ENCODE peak calls at places on chromosomes 5 and 9, in six cellular contexts. L is NCI-H774, K is brain microvascular endothelial cell, Y is iris pigment epithelial cell, P is EL, U is SJSA1. R is an unnamed sample.

GRCh38 chr9:2722715-2723114 is 5.4 kb downstream of the KCNV2 start:
- DNase-seq in U (no peak), L (no peak), Y (peak), P (peak), K (no peak), R (no peak)

GRCh38 chr9:78989031-78989658 is 582.6 kb upstream of the TLE4 start:
- DNase-seq in K (no peak), Y (peak), P (no peak), L (no peak), U (no peak), R (no peak)

GRCh38 chr9:89432986-89433530 is 64.9 kb downstream of the SEMA4D start:
- DNase-seq in K (no peak), Y (no peak), P (no peak), L (no peak), U (no peak), R (no peak)

GRCh38 chr9:33932078-33932807 is 115.3 kb downstream of the UBE2R2 start:
- DNase-seq in L (no peak), P (no peak), U (no peak), K (no peak), Y (no peak), R (no peak)

GRCh38 chr9:34809504-34810186 is 99.7 kb upstream of the CCL21 start:
- DNase-seq in P (peak), L (no peak), Y (peak), U (no peak), K (peak), R (no peak)

GRCh38 chr5:133696006-133696584 is 83.8 kb upstream of the FSTL4 start:
- DNase-seq in P (no peak), Y (no peak), U (no peak), K (no peak), L (no peak), R (no peak)

GRCh38 chr9:104881991-104882555 is 45.9 kb downstream of the ABCA1 start:
- DNase-seq in Y (no peak), K (no peak), U (no peak), P (no peak), L (no peak), R (no peak)

GRCh38 chr5:152978141-152978835 is 512.2 kb upstream of the GRIA1 start:
- DNase-seq in Y (no peak), K (no peak), L (no peak), P (no peak), U (no peak), R (no peak)

GRCh38 chr9:105127863-105128220 is 116.6 kb upstream of the SLC44A1 start:
- DNase-seq in K (peak), U (peak), P (peak), Y (peak), L (no peak), R (no peak)

GRCh38 chr5:84433461-84433860 is 48.8 kb upstream of the EDIL3 start:
- DNase-seq in L (no peak), K (peak), Y (peak), U (peak), P (peak), R (no peak)

GRCh38 chr9:128105538-128106175 is 21.9 kb downstream of the PTGES2 start:
- DNase-seq in L (no peak), U (no peak), Y (no peak), K (no peak), P (no peak), R (no peak)

GRCh38 chr5:78649220-78649700 is 688 bp upstream of the LHFPL2 start:
- DNase-seq in U (no peak), Y (no peak), K (peak), P (peak), L (no peak), R (no peak)

GRCh38 chr9:124429530-124429867 is 14.3 kb upstream of the PSMB7 start:
- DNase-seq in L (no peak), U (no peak), K (no peak), P (no peak), Y (no peak), R (no peak)

GRCh38 chr5:179679014-179679674 is 1.7 kb downstream of the CBY3 start:
- DNase-seq in L (peak), U (no peak), K (peak), Y (peak), P (peak), R (peak)

GRCh38 chr5:93791520-93791972 is 50.1 kb upstream of the POU5F2 start:
- DNase-seq in U (no peak), L (peak), P (no peak), Y (peak), K (peak), R (no peak)

GRCh38 chr5:589588-589987 is 22.6 kb upstream of the CEP72 start:
- DNase-seq in P (no peak), Y (no peak), U (no peak), L (no peak), K (no peak), R (no peak)

GRCh38 chr5:431001-431710 is 11.8 kb upstream of the EXOC3 start:
- DNase-seq in K (peak), U (peak), Y (peak), P (peak), L (peak), R (no peak)

GRCh38 chr5:32852535-32852934 is 141.4 kb downstream of the NPR3 start:
- DNase-seq in P (peak), U (peak), Y (peak), K (peak), L (no peak), R (no peak)

GRCh38 chr5:129094924-129095797 is 612 bp downstream of the ISOC1 start:
- DNase-seq in P (peak), U (peak), Y (no peak), L (no peak), K (peak), R (peak)

GRCh38 chr5:84383816-84384603 is 670 bp downstream of the EDIL3 start:
- DNase-seq in P (no peak), U (peak), Y (peak), K (peak), L (peak), R (peak)

GRCh38 chr5:35926389-35927051 is 11.9 kb downstream of the CAPSL start:
- DNase-seq in U (peak), Y (peak), P (peak), K (peak), L (peak), R (peak)

GRCh38 chr9:75239176-75239575 is 150.9 kb downstream of the OSTF1 start:
- DNase-seq in K (peak), P (peak), U (no peak), Y (peak), L (no peak), R (no peak)

GRCh38 chr9:79471577-79472543 is 99.9 kb upstream of the TLE4 start:
- DNase-seq in U (no peak), K (peak), L (no peak), Y (peak), P (peak), R (peak)

GRCh38 chr9:121700165-121700830 is 48.9 kb downstream of the DAB2IP start:
- DNase-seq in Y (peak), K (peak), U (peak), L (peak), P (peak), R (peak)

GRCh38 chr5:169216864-169217263 is 84.1 kb downstream of the SLIT3 start:
- DNase-seq in Y (no peak), K (no peak), P (no peak), L (no peak), U (no peak), R (no peak)

GRCh38 chr9:123364241-123364824 is 8.3 kb downstream of the CRB2 start:
- DNase-seq in U (no peak), Y (peak), L (no peak), P (peak), K (peak), R (peak)

GRCh38 chr5:145341842-145342241 is 493.3 kb downstream of the PRELID2 start:
- DNase-seq in K (peak), L (no peak), U (peak), Y (peak), P (peak), R (no peak)

R was measured in midbrain.